ENCODE peak calls at places on chromosome 3, in five cellular contexts. L is hippocampal formation, B is GM19239, Q is nucleus accumbens, N is iPS-NIHi11. O is an unnamed sample.

GRCh38 chr3:49165771-49166751 is at the start of gene CCDC71:
- DNase-seq in L (peak), B (peak), N (peak), Q (peak), O (peak)

GRCh38 chr3:73874596-73874995 is 249.9 kb upstream of the PDZRN3 start:
- DNase-seq in Q (no peak), N (peak), B (no peak), L (no peak), O (no peak)

GRCh38 chr3:149393355-149394165 is 16.1 kb upstream of the TM4SF1 start:
- DNase-seq in L (peak), N (peak), B (peak), Q (peak), O (no peak)

GRCh38 chr3:38579146-38579545 is 70.3 kb downstream of the SCN5A start:
- DNase-seq in B (no peak), L (no peak), N (peak), Q (no peak), O (no peak)

GRCh38 chr3:156513619-156514018 is 41.3 kb downstream of the SSR3 start:
- DNase-seq in L (no peak), B (no peak), N (no peak), Q (no peak), O (no peak)

GRCh38 chr3:194472290-194472920 is 14.4 kb downstream of the ATP13A3 start:
- DNase-seq in N (peak), L (no peak), B (no peak), Q (no peak), O (peak)

GRCh38 chr3:35789039-35789438 is 149.7 kb downstream of the ARPP21 start:
- DNase-seq in N (no peak), Q (no peak), B (no peak), L (no peak), O (no peak)

GRCh38 chr3:68972358-68972979 is 40.1 kb upstream of the TAFA4 start:
- DNase-seq in B (peak), N (peak), L (peak), Q (peak), O (peak)

GRCh38 chr3:197558000-197558399 is 2.2 kb upstream of the BDH1 start:
- DNase-seq in Q (no peak), B (no peak), N (no peak), L (no peak), O (no peak)

GRCh38 chr3:135503429-135504083 is 462.0 kb upstream of the PPP2R3A start:
- DNase-seq in B (peak), L (peak), Q (peak), N (peak), O (peak)

GRCh38 chr3:186193534-186194450 is 84.9 kb upstream of the ETV5 start:
- DNase-seq in B (no peak), Q (no peak), L (no peak), N (peak), O (no peak)

GRCh38 chr3:61060421-61060861 is 190.8 kb downstream of the FHIT start:
- DNase-seq in L (no peak), Q (no peak), B (no peak), N (no peak), O (no peak)

GRCh38 chr3:15728766-15729165 is 69.0 kb downstream of the ANKRD28 start:
- DNase-seq in N (no peak), B (no peak), L (no peak), Q (no peak), O (no peak)

GRCh38 chr3:133573054-133573628 is 345 bp upstream of the CDV3 start:
- DNase-seq in B (peak), N (peak), L (no peak), Q (no peak), O (peak)

GRCh38 chr3:127706785-127707351 is 34.1 kb downstream of the ABTB1 start:
- DNase-seq in Q (no peak), N (no peak), L (no peak), B (no peak), O (no peak)

GRCh38 chr3:30696901-30697300 is 90.5 kb downstream of the TGFBR2 start:
- DNase-seq in B (no peak), N (no peak), L (no peak), Q (no peak), O (no peak)

GRCh38 chr3:190360228-190360627 is 27.7 kb upstream of the CLDN16 start:
- DNase-seq in Q (no peak), B (no peak), N (no peak), L (no peak), O (no peak)

O was measured in NCI-H460.